ENCODE peak calls at places on chromosomes 12 and 14, in five cellular contexts. R is effector memory CD4-positive, alpha-beta T cell; P is SJSA1; D is upper lobe of right lung; W is CD4-positive, alpha-beta memory T cell. Y is an unnamed sample.
A peak's percentile ranks its signal among the peaks of the same experiment; 100 is the strongest.

GRCh38 chr12:68454855-68455254 is 122.7 kb upstream of the MDM1 start:
- DNase-seq in P (no peak), D (no peak), R (no peak), W (no peak), Y (no peak)

GRCh38 chr14:60310086-60310684 is 61.2 kb downstream of the PPM1A start:
- DNase-seq in W (no peak), R (no peak), D (no peak), P (no peak), Y (no peak)

GRCh38 chr12:41277019-41277770 is 89.1 kb downstream of the PDZRN4 start:
- DNase-seq in W (peak; percentile 6), R (no peak), P (no peak), D (no peak), Y (peak; percentile 5)

GRCh38 chr14:54730156-54730961 is 163.4 kb downstream of the SAMD4A start:
- DNase-seq in R (no peak), P (no peak), W (peak; percentile 8), D (no peak), Y (peak; percentile 3)

GRCh38 chr14:106843951-106844483 is 1317.6 kb downstream of the TMEM121 start:
- DNase-seq in P (no peak), R (no peak), D (peak; percentile 70), W (peak; percentile 25), Y (peak; percentile 76)

GRCh38 chr12:19036673-19037357 is 92.7 kb upstream of the PLEKHA5 start:
- DNase-seq in W (no peak), R (no peak), P (no peak), D (no peak), Y (no peak)

GRCh38 chr12:71533703-71534102 is 94.1 kb downstream of the LGR5 start:
- DNase-seq in D (no peak), P (no peak), W (no peak), R (no peak), Y (no peak)

GRCh38 chr12:57549909-57550627 is at the start of gene KIF5A:
- DNase-seq in D (peak; percentile 68), R (peak; percentile 10), P (no peak), W (peak; percentile 58), Y (no peak)

GRCh38 chr12:117120787-117121186 is 21.6 kb upstream of the TESC start:
- DNase-seq in W (no peak), D (peak; percentile 39), P (no peak), R (no peak), Y (no peak)

GRCh38 chr12:26029741-26030033 is 71.2 kb downstream of the RASSF8 start:
- DNase-seq in W (no peak), R (no peak), D (no peak), P (no peak), Y (no peak)

GRCh38 chr12:40793471-40793870 is 101.2 kb downstream of the CNTN1 start:
- DNase-seq in W (no peak), P (no peak), D (no peak), R (no peak), Y (no peak)

GRCh38 chr14:75979071-75979571 is 2.7 kb downstream of the TGFB3 start:
- DNase-seq in P (no peak), W (no peak), D (no peak), R (no peak), Y (no peak)

GRCh38 chr12:22477166-22477893 is 67.0 kb downstream of the C2CD5 start:
- DNase-seq in P (no peak), W (no peak), D (no peak), R (no peak), Y (no peak)

GRCh38 chr12:112546996-112547395 is 128.2 kb downstream of the PTPN11 start:
- DNase-seq in D (no peak), R (no peak), P (peak; percentile 86), W (no peak), Y (no peak)
- H3K4me3 ChIP-seq in D (no peak overlapping the region), R (no peak overlapping the region), P (no peak overlapping the region), W (no peak overlapping the region), Y (no peak overlapping the region)

GRCh38 chr14:68552597-68552996 is 240.3 kb downstream of the ZFP36L1 start:
- DNase-seq in R (no peak), D (no peak), P (no peak), W (no peak), Y (no peak)
- H3K4me3 ChIP-seq in R (no peak overlapping the region), D (no peak overlapping the region), P (no peak overlapping the region), W (no peak overlapping the region), Y (no peak overlapping the region)

GRCh38 chr12:111180830-111181726 is 187.8 kb downstream of the PHETA1 start:
- DNase-seq in W (no peak), D (peak; percentile 73), P (no peak), R (no peak), Y (no peak)
- H3K4me3 ChIP-seq in W (no peak overlapping the region), D (no peak overlapping the region), P (no peak overlapping the region), R (no peak overlapping the region), Y (no peak overlapping the region)

GRCh38 chr12:132429932-132430643 is 59.9 kb upstream of the FBRSL1 start:
- DNase-seq in P (no peak), W (peak; percentile 72), R (peak; percentile 24), D (no peak), Y (peak; percentile 82)
- H3K4me3 ChIP-seq in P (no peak overlapping the region), W (peak overlapping the region; percentile 23), R (peak overlapping the region; percentile 31), D (no peak overlapping the region), Y (no peak overlapping the region)

GRCh38 chr14:100082723-100083122 is 17.5 kb downstream of the EVL start:
- DNase-seq in W (no peak), D (no peak), P (peak; percentile 15), R (no peak), Y (no peak)

GRCh38 chr14:100084591-100084990 is 19.4 kb downstream of the EVL start:
- DNase-seq in R (no peak), W (no peak), P (no peak), D (no peak), Y (no peak)

GRCh38 chr14:100083706-100084105 is 18.5 kb downstream of the EVL start:
- DNase-seq in P (no peak), D (no peak), R (no peak), W (no peak), Y (no peak)

GRCh38 chr14:100080206-100080605 is 15.0 kb downstream of the EVL start:
- DNase-seq in R (no peak), P (no peak), D (no peak), W (no peak), Y (no peak)

DNA sequence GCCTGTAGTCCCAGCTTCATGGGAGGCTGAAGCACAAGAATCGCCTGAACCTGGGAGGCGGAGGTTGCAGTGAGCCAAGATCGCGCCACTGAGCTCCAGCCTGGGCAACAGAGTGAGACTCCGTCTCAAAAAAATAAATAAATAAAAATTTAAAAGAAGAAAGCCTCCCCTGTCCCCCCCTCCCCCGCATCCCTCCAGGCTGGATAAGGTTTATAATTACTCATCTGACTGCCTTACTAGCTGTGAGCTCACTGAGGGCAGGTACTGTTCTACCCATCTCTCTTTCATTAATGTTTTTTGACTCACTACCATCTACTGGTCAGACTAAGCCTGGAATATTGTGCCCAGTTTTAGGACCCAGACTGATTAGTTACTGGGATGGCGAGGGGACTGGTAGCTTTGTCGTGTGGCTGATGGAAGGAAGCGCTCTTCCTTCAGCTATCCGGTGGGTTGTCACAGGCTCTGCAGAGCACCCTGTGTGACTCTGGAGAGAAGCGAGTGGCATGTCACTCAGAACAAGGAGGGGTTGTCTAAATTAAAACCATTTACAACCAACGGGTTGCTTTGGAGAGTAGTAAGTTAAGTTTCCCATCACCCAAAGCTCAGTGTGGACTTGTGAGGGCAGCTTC is 16.9 kb downstream of the EVL start:
- DNase-seq in R (no peak), W (no peak), P (no peak), D (no peak), Y (no peak)
- H3K4me3 ChIP-seq in R (peak overlapping the region; percentile 20), W (peak overlapping the region; percentile 40), P (no peak overlapping the region), D (no peak overlapping the region), Y (no peak overlapping the region)

GRCh38 chr14:90554341-90554740 is 157.5 kb downstream of the CALM1 start:
- DNase-seq in D (peak; percentile 77), W (no peak), P (no peak), R (no peak), Y (no peak)

GRCh38 chr14:90552465-90553297 is 155.9 kb downstream of the CALM1 start:
- DNase-seq in R (no peak), W (no peak), D (peak; percentile 51), P (no peak), Y (no peak)

GRCh38 chr14:90553298-90553920 is 156.6 kb downstream of the CALM1 start:
- DNase-seq in W (no peak), R (no peak), P (no peak), D (no peak), Y (no peak)

GRCh38 chr14:90555126-90556049 is 158.6 kb downstream of the CALM1 start:
- DNase-seq in P (no peak), D (no peak), R (no peak), W (no peak), Y (no peak)

GRCh38 chr14:90553921-90554336 is 157.1 kb downstream of the CALM1 start:
- DNase-seq in D (no peak), P (no peak), R (no peak), W (no peak), Y (no peak)
- H3K4me3 ChIP-seq in D (no peak overlapping the region), P (no peak overlapping the region), R (no peak overlapping the region), W (no peak overlapping the region), Y (no peak overlapping the region)

DNA sequence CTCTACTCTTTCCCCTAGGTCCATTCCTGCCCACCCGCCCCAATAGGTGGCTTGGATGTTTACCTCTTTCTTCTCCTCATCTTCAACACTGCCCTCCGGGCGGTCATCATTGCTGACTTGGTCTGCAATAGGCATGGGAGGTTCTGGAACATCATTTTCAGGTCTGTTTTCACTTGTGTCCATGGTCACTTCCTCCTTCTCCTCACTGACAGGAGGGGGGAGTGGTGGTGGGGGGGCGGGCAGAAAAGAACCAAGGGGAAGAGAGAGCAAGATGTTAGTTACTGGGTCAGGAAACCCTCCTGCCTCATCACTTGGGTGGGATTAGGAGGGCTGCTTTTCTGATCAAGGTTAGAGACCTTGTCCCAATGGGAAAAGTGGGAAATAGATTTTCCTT is 12.1 kb upstream of the CDH24 start:
- DNase-seq in D (no peak), W (no peak), R (no peak), P (no peak), Y (no peak)
- H3K4me3 ChIP-seq in D (no peak overlapping the region), W (no peak overlapping the region), R (no peak overlapping the region), P (no peak overlapping the region), Y (no peak overlapping the region)

DNA sequence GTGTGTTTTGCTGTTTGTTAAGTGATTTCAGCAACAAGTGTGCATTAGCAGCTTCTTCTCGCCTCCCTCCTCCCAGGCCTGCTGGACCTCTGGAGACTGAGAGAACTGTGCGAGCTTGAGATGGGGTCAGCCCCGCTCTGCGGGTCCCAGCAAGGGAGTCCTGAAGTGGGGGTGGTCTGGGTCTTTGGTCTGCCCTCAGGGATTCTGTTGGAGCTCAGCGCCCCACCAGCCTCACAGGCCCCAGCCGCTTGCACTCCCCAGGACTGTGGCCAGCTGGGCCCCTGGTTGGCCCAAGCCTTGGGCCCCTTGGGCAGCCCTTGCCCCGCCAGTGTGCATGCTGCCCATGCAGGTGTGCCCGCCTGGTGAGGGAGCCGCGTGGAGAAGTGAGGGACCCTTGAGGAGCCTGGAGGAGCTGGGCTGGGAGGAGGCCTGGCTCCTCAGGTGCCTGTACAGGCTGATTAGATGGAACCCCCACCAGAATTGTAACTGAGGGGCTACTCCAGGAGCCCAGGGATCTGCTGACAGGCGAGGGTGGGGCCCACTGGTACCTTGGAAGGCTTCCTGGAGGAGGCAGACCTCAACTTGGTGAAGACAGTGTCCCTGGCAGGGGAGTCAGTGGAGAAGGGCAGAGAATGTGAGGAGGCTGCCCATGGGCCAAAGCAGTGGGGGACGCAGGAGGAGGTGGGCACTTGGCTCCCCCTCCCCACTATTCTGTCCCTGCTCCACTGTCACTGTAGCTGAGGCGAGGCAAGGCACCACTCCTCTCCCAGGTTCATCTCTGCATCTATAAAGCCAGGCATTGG is 56.7 kb downstream of the BEGAIN start:
- DNase-seq in P (no peak), W (no peak), R (no peak), D (peak; percentile 62), Y (no peak)
- H3K4me3 ChIP-seq in P (no peak overlapping the region), W (no peak overlapping the region), R (no peak overlapping the region), D (no peak overlapping the region), Y (no peak overlapping the region)